ENCODE peak calls at places on chromosomes 11 and 22, in four cellular contexts. One of them, this sample, is unnamed.

GRCh38 chr22:19705181-19705934 is 8.9 kb upstream of the SEPTIN5 start:
- DNase-seq in brain microvascular endothelial cell: no peak
- DNase-seq in HFF-Myc: no peak
- DNase-seq in A549: no peak
- DNase-seq in this sample: no peak

GRCh38 chr11:15286465-15286864 is 171.7 kb downstream of the INSC start:
- DNase-seq in HFF-Myc: no peak
- DNase-seq in A549: no peak
- DNase-seq in brain microvascular endothelial cell: no peak
- DNase-seq in this sample: no peak

GRCh38 chr11:133064152-133064877 is 468.0 kb downstream of the OPCML start:
- DNase-seq in brain microvascular endothelial cell: peak; percentile 68
- DNase-seq in A549: no peak
- DNase-seq in HFF-Myc: no peak
- DNase-seq in this sample: no peak

GRCh38 chr11:121901853-121902252 is 214.2 kb downstream of the BLID start:
- DNase-seq in HFF-Myc: no peak
- DNase-seq in A549: no peak
- DNase-seq in brain microvascular endothelial cell: no peak
- DNase-seq in this sample: no peak

GRCh38 chr11:40306938-40307548 is 1152.4 kb downstream of the LRRC4C start:
- DNase-seq in A549: peak; percentile 49
- DNase-seq in brain microvascular endothelial cell: peak; percentile 59
- DNase-seq in HFF-Myc: peak; percentile 42
- DNase-seq in this sample: no peak

GRCh38 chr11:101436511-101437142 is 147.2 kb downstream of the TRPC6 start:
- DNase-seq in HFF-Myc: no peak
- DNase-seq in brain microvascular endothelial cell: peak; percentile 45
- DNase-seq in A549: peak; percentile 54
- DNase-seq in this sample: no peak

GRCh38 chr11:134802116-134802515 is 390.1 kb upstream of the B3GAT1 start:
- DNase-seq in HFF-Myc: no peak
- DNase-seq in A549: no peak
- DNase-seq in brain microvascular endothelial cell: no peak
- DNase-seq in this sample: no peak

GRCh38 chr11:9120659-9121350 is 29.4 kb upstream of the SCUBE2 start:
- DNase-seq in HFF-Myc: no peak
- DNase-seq in brain microvascular endothelial cell: no peak
- DNase-seq in A549: peak; percentile 33
- DNase-seq in this sample: no peak

GRCh38 chr11:119254239-119254638 is 48.1 kb downstream of the CBL start:
- DNase-seq in A549: no peak
- DNase-seq in brain microvascular endothelial cell: no peak
- DNase-seq in HFF-Myc: no peak
- DNase-seq in this sample: no peak

GRCh38 chr11:38814670-38815069 is 2216.6 kb upstream of the RAG2 start:
- DNase-seq in HFF-Myc: no peak
- DNase-seq in brain microvascular endothelial cell: no peak
- DNase-seq in A549: no peak
- DNase-seq in this sample: no peak

GRCh38 chr11:3058753-3059664 is 1.8 kb upstream of the CARS1 start:
- DNase-seq in brain microvascular endothelial cell: peak; percentile 84
- DNase-seq in HFF-Myc: peak; percentile 63
- DNase-seq in A549: peak; percentile 37
- DNase-seq in this sample: no peak

GRCh38 chr22:48431014-48431413 is 1396.7 kb downstream of the BRD1 start:
- DNase-seq in HFF-Myc: no peak
- DNase-seq in A549: no peak
- DNase-seq in brain microvascular endothelial cell: no peak
- DNase-seq in this sample: no peak

GRCh38 chr11:117064275-117064674 is 34.0 kb downstream of the SIK3 start:
- DNase-seq in brain microvascular endothelial cell: peak; percentile 24
- DNase-seq in HFF-Myc: no peak
- DNase-seq in A549: no peak
- DNase-seq in this sample: no peak

GRCh38 chr22:45105281-45105700 is 58.4 kb upstream of the NUP50 start:
- DNase-seq in brain microvascular endothelial cell: no peak
- DNase-seq in HFF-Myc: no peak
- DNase-seq in A549: peak; percentile 35
- DNase-seq in this sample: no peak

GRCh38 chr22:48718818-48719500 is 1108.7 kb downstream of the BRD1 start:
- DNase-seq in A549: no peak
- DNase-seq in HFF-Myc: no peak
- DNase-seq in brain microvascular endothelial cell: no peak
- DNase-seq in this sample: no peak

GRCh38 chr11:61834278-61835004 is 6.3 kb downstream of the FADS2 start:
- DNase-seq in brain microvascular endothelial cell: peak; percentile 64
- DNase-seq in A549: no peak
- DNase-seq in HFF-Myc: no peak
- DNase-seq in this sample: no peak

GRCh38 chr11:11849127-11849746 is 7.5 kb downstream of the USP47 start:
- DNase-seq in A549: peak; percentile 72
- DNase-seq in HFF-Myc: no peak
- DNase-seq in brain microvascular endothelial cell: peak; percentile 59
- DNase-seq in this sample: no peak

GRCh38 chr11:9752091-9752490 is 88.2 kb downstream of the SWAP70 start:
- DNase-seq in brain microvascular endothelial cell: no peak
- DNase-seq in A549: no peak
- DNase-seq in HFF-Myc: peak; percentile 35
- DNase-seq in this sample: no peak

GRCh38 chr22:26681395-26681821 is 24.0 kb downstream of the MIAT start:
- DNase-seq in HFF-Myc: no peak
- DNase-seq in brain microvascular endothelial cell: peak; percentile 88
- DNase-seq in A549: no peak
- DNase-seq in this sample: no peak

GRCh38 chr22:49086606-49087157 is 741.0 kb downstream of the BRD1 start:
- DNase-seq in HFF-Myc: no peak
- DNase-seq in brain microvascular endothelial cell: no peak
- DNase-seq in A549: no peak
- DNase-seq in this sample: no peak

GRCh38 chr22:47213571-47214230 is 451.3 kb downstream of the TBC1D22A start:
- DNase-seq in HFF-Myc: no peak
- DNase-seq in A549: peak; percentile 17
- DNase-seq in brain microvascular endothelial cell: no peak
- DNase-seq in this sample: no peak

GRCh38 chr11:130131957-130132850 is 27.4 kb upstream of the ST14 start:
- DNase-seq in HFF-Myc: peak; percentile 37
- DNase-seq in brain microvascular endothelial cell: peak; percentile 64
- DNase-seq in A549: peak; percentile 61
- DNase-seq in this sample: no peak

GRCh38 chr11:2383823-2384722 is 7.0 kb downstream of the CD81 start:
- DNase-seq in HFF-Myc: no peak
- DNase-seq in brain microvascular endothelial cell: no peak
- DNase-seq in A549: no peak
- DNase-seq in this sample: no peak

GRCh38 chr11:113885897-113886296 is 10.5 kb upstream of the USP28 start:
- DNase-seq in brain microvascular endothelial cell: no peak
- DNase-seq in HFF-Myc: no peak
- DNase-seq in A549: no peak
- DNase-seq in this sample: no peak

GRCh38 chr11:75204685-75205667 is 35.6 kb upstream of the TPBGL start:
- DNase-seq in brain microvascular endothelial cell: peak; percentile 85
- DNase-seq in HFF-Myc: peak; percentile 65
- DNase-seq in A549: peak; percentile 75
- DNase-seq in this sample: peak; percentile 35

GRCh38 chr22:30781271-30781875 is 86.7 kb downstream of the OSBP2 start:
- DNase-seq in brain microvascular endothelial cell: no peak
- DNase-seq in A549: no peak
- DNase-seq in HFF-Myc: no peak
- DNase-seq in this sample: no peak

GRCh38 chr11:27622541-27623300 is 77.5 kb downstream of the BDNF start:
- DNase-seq in brain microvascular endothelial cell: no peak
- DNase-seq in A549: no peak
- DNase-seq in HFF-Myc: no peak
- DNase-seq in this sample: no peak

GRCh38 chr11:97280347-97280746 is 890.5 kb downstream of the JRKL start:
- DNase-seq in HFF-Myc: no peak
- DNase-seq in brain microvascular endothelial cell: no peak
- DNase-seq in A549: no peak
- DNase-seq in this sample: no peak

GRCh38 chr11:119722281-119722794 is 6.7 kb downstream of the NECTIN1 start:
- DNase-seq in A549: no peak
- DNase-seq in HFF-Myc: no peak
- DNase-seq in brain microvascular endothelial cell: no peak
- DNase-seq in this sample: no peak

GRCh38 chr11:112805658-112806057 is 155.6 kb upstream of the NCAM1 start:
- DNase-seq in HFF-Myc: no peak
- DNase-seq in brain microvascular endothelial cell: no peak
- DNase-seq in A549: no peak
- DNase-seq in this sample: no peak

GRCh38 chr11:125926682-125927081 is 19.2 kb upstream of the VSIG10L2 start:
- DNase-seq in HFF-Myc: no peak
- DNase-seq in brain microvascular endothelial cell: no peak
- DNase-seq in A549: no peak
- DNase-seq in this sample: no peak

GRCh38 chr11:64742087-64742939 is 1.6 kb downstream of the RASGRP2 start:
- DNase-seq in HFF-Myc: no peak
- DNase-seq in A549: no peak
- DNase-seq in brain microvascular endothelial cell: no peak
- DNase-seq in this sample: no peak

GRCh38 chr22:27726726-27727449 is 74.7 kb downstream of the MN1 start:
- DNase-seq in A549: peak; percentile 77
- DNase-seq in brain microvascular endothelial cell: peak; percentile 68
- DNase-seq in HFF-Myc: peak; percentile 67
- DNase-seq in this sample: peak; percentile 9

GRCh38 chr11:87462171-87462570 is 424.4 kb downstream of the TMEM135 start:
- DNase-seq in brain microvascular endothelial cell: no peak
- DNase-seq in HFF-Myc: no peak
- DNase-seq in A549: no peak
- DNase-seq in this sample: no peak

GRCh38 chr11:86726118-86726748 is 53.8 kb upstream of the ME3 start:
- DNase-seq in brain microvascular endothelial cell: no peak
- DNase-seq in A549: peak; percentile 59
- DNase-seq in HFF-Myc: no peak
- DNase-seq in this sample: peak; percentile 89

GRCh38 chr22:49247194-49247924 is 580.3 kb downstream of the BRD1 start:
- DNase-seq in brain microvascular endothelial cell: no peak
- DNase-seq in A549: no peak
- DNase-seq in HFF-Myc: no peak
- DNase-seq in this sample: no peak

GRCh38 chr22:23789121-23789520 is 2.4 kb downstream of the SMARCB1 start:
- DNase-seq in A549: no peak
- DNase-seq in brain microvascular endothelial cell: no peak
- DNase-seq in HFF-Myc: no peak
- DNase-seq in this sample: no peak

GRCh38 chr11:121100943-121101342 is at the start of gene TECTA:
- DNase-seq in A549: no peak
- DNase-seq in HFF-Myc: no peak
- DNase-seq in brain microvascular endothelial cell: no peak
- DNase-seq in this sample: no peak

GRCh38 chr22:29316429-29316828 is 932 bp upstream of the RASL10A start:
- DNase-seq in A549: no peak
- DNase-seq in HFF-Myc: no peak
- DNase-seq in brain microvascular endothelial cell: no peak
- DNase-seq in this sample: no peak

GRCh38 chr22:29315286-29316195 is at the start of gene RASL10A:
- DNase-seq in HFF-Myc: no peak
- DNase-seq in brain microvascular endothelial cell: no peak
- DNase-seq in A549: no peak
- DNase-seq in this sample: no peak

GRCh38 chr22:29325356-29325755 is 9.9 kb upstream of the RASL10A start:
- DNase-seq in brain microvascular endothelial cell: no peak
- DNase-seq in A549: no peak
- DNase-seq in HFF-Myc: no peak
- DNase-seq in this sample: no peak

GRCh38 chr22:29319072-29319471 is 3.6 kb upstream of the RASL10A start:
- DNase-seq in A549: no peak
- DNase-seq in brain microvascular endothelial cell: no peak
- DNase-seq in HFF-Myc: no peak
- DNase-seq in this sample: no peak

GRCh38 chr22:29320546-29320945 is 5.0 kb upstream of the RASL10A start:
- DNase-seq in HFF-Myc: no peak
- DNase-seq in A549: no peak
- DNase-seq in brain microvascular endothelial cell: no peak
- DNase-seq in this sample: no peak
- TF ChIP-seq CTCF in HFF-Myc: no peak
- TF ChIP-seq CTCF in A549: peak; percentile 13
- TF ChIP-seq CTCF in brain microvascular endothelial cell: peak; percentile 52
- TF ChIP-seq CTCF in this sample: peak; percentile 32

DNA sequence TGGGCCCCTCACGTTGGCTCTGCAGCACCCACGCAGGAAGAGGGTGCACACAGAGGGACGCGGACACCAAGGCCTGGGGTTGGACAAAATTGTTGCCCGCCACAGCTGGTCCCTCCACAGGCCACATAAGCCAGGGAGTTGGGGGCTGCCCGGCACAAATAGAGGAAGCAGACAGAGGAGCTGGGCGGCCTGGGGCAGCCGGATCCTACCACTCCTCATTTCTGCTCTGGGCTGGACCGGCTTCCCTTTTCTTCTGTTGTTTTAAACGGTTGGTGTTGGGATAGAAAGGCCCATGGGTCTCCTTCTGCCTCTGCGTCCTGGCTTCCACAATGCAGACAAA is 36.4 kb upstream of the LINC01488 start:
- DNase-seq in A549: no peak
- DNase-seq in HFF-Myc: no peak
- DNase-seq in brain microvascular endothelial cell: no peak
- DNase-seq in this sample: no peak
- H3K4me3 ChIP-seq in A549: no peak overlapping the region
- H3K4me3 ChIP-seq in HFF-Myc: no peak overlapping the region
- H3K4me3 ChIP-seq in brain microvascular endothelial cell: no peak overlapping the region
- H3K4me3 ChIP-seq in this sample: no peak overlapping the region

GRCh38 chr11:68610452-68611116 is 73.8 kb upstream of the GAL start:
- DNase-seq in A549: peak; percentile 14
- DNase-seq in brain microvascular endothelial cell: no peak
- DNase-seq in HFF-Myc: no peak
- DNase-seq in this sample: no peak
- TF ChIP-seq CTCF in A549: no peak
- TF ChIP-seq CTCF in brain microvascular endothelial cell: peak; percentile 46
- TF ChIP-seq CTCF in HFF-Myc: peak; percentile 35
- TF ChIP-seq CTCF in this sample: peak; percentile 31

GRCh38 chr11:35711173-35711910 is 48.8 kb downstream of the TRIM44 start:
- DNase-seq in A549: no peak
- DNase-seq in brain microvascular endothelial cell: no peak
- DNase-seq in HFF-Myc: no peak
- DNase-seq in this sample: no peak
- H3K4me3 ChIP-seq in A549: no peak overlapping the region
- H3K4me3 ChIP-seq in brain microvascular endothelial cell: no peak overlapping the region
- H3K4me3 ChIP-seq in HFF-Myc: no peak overlapping the region
- H3K4me3 ChIP-seq in this sample: no peak overlapping the region

GRCh38 chr22:41742918-41743317 is 43.6 kb downstream of the MEI1 start:
- DNase-seq in brain microvascular endothelial cell: no peak
- DNase-seq in HFF-Myc: no peak
- DNase-seq in A549: no peak
- DNase-seq in this sample: no peak
- TF ChIP-seq CTCF in brain microvascular endothelial cell: no peak
- TF ChIP-seq CTCF in HFF-Myc: no peak
- TF ChIP-seq CTCF in A549: no peak
- TF ChIP-seq CTCF in this sample: no peak

This sample was measured in epithelial cell of proximal tubule.